ENCODE peak calls at places on chromosomes 5 and 9, in nine cellular contexts. P, F, C, L, I, N, X, Y and Q are unnamed samples.

GRCh38 chr5:168740821-168741213 is 161.6 kb upstream of the PANK3 start:
- DNase-seq in P (no peak), F (no peak), C (no peak), L (no peak), I (no peak), N (no peak), X (peak; percentile 35), Y (no peak), Q (no peak)

GRCh38 chr5:15254607-15255006 is 245.4 kb upstream of the FBXL7 start:
- DNase-seq in P (no peak), F (no peak), C (no peak), L (no peak), I (no peak), N (no peak), X (no peak), Y (no peak), Q (no peak)

GRCh38 chr5:140043508-140043872 is 391 bp upstream of the NRG2 start:
- DNase-seq in P (peak; percentile 82), F (peak; percentile 20), C (peak; percentile 62), L (no peak), I (peak; percentile 31), N (no peak), X (no peak), Y (no peak), Q (no peak)

GRCh38 chr5:138469540-138470321 is 4.5 kb downstream of the EGR1 start:
- DNase-seq in P (peak; percentile 39), F (no peak), C (no peak), L (no peak), I (peak; percentile 47), N (no peak), X (peak; percentile 39), Y (no peak), Q (no peak)

GRCh38 chr5:157198277-157199058 is 17.8 kb downstream of the ITK start:
- DNase-seq in P (no peak), F (no peak), C (no peak), L (no peak), I (no peak), N (no peak), X (no peak), Y (no peak), Q (no peak)

GRCh38 chr5:154683101-154683757 is 71.9 kb upstream of the LARP1 start:
- DNase-seq in P (no peak), F (no peak), C (no peak), L (no peak), I (no peak), N (no peak), X (no peak), Y (no peak), Q (no peak)

GRCh38 chr5:122705876-122706275 is 69.0 kb upstream of the SNX2 start:
- DNase-seq in P (no peak), F (no peak), C (no peak), L (no peak), I (no peak), N (no peak), X (no peak), Y (no peak), Q (no peak)

GRCh38 chr9:120729796-120730195 is 15.5 kb upstream of the MEGF9 start:
- DNase-seq in P (no peak), F (no peak), C (no peak), L (no peak), I (no peak), N (no peak), X (no peak), Y (no peak), Q (no peak)

GRCh38 chr5:171094356-171094755 is 214.7 kb upstream of the TLX3 start:
- DNase-seq in P (no peak), F (no peak), C (no peak), L (no peak), I (no peak), N (no peak), X (no peak), Y (no peak), Q (no peak)

GRCh38 chr5:79973511-79973910 is 17.6 kb downstream of the MTX3 start:
- DNase-seq in P (no peak), F (no peak), C (no peak), L (no peak), I (no peak), N (peak; percentile 23), X (no peak), Y (no peak), Q (no peak)

GRCh38 chr9:128484686-128485413 is 19.7 kb upstream of the GLE1 start:
- DNase-seq in P (no peak), F (no peak), C (no peak), L (no peak), I (no peak), N (no peak), X (no peak), Y (no peak), Q (no peak)
- H3K36me3 ChIP-seq in P (peaks cover 53% of the 10 kb centered on the region), F (peaks cover 86% of the 10 kb centered on the region), C (peaks cover 78% of the 10 kb centered on the region), L (peaks cover 33% of the 10 kb centered on the region), I (no peaks in the 10 kb centered on the region), N (no peaks in the 10 kb centered on the region), X (no peaks in the 10 kb centered on the region), Y (peaks cover 59% of the 10 kb centered on the region), Q (no peaks in the 10 kb centered on the region)

DNA sequence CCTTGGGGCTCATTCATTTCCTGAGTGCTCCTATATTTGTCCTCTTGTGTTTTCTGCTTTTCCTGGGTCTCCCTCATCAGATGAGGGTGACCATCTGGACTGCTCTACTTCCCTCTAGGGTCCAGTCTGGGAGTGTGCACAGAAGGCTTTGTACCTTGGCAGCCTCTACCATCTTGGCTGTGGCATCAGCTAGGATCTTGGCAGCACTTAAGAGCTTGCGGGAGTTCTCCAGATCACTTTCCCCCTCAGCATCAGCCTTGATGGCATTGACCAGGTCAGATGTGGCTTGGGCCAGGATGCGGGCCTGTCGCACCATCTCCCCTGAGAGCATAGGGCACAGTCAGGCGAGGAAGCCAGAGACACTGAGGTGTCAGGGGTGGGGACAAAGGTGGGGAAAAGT is 15.8 kb downstream of the TLN1 start:
- DNase-seq in P (no peak), F (no peak), C (no peak), L (no peak), I (no peak), N (no peak), X (no peak), Y (no peak), Q (no peak)
- TF ChIP-seq CTCF in P (no peak), F (no peak), C (no peak), L (no peak), I (no peak), N (no peak), X (peak; percentile 19), Y (peak; percentile 13), Q (no peak)

GRCh38 chr9:99828417-99829176 is 6.9 kb downstream of the NR4A3 start:
- DNase-seq in P (no peak), F (no peak), C (peak; percentile 65), L (no peak), I (no peak), N (no peak), X (no peak), Y (no peak), Q (no peak)
- H3K27me3 ChIP-seq in P (no peaks in the 10 kb centered on the region), F (peaks cover 57% of the 10 kb centered on the region), C (peaks cover 71% of the 10 kb centered on the region), L (peaks cover 7% of the 10 kb centered on the region), I (no peaks in the 10 kb centered on the region), N (no peaks in the 10 kb centered on the region), X (no peaks in the 10 kb centered on the region), Y (no peaks in the 10 kb centered on the region), Q (no peaks in the 10 kb centered on the region)

GRCh38 chr5:159531554-159532105 is 201.3 kb upstream of the IL12B start:
- DNase-seq in P (no peak), F (no peak), C (no peak), L (no peak), I (no peak), N (no peak), X (no peak), Y (no peak), Q (no peak)
- H3K36me3 ChIP-seq in P (no peaks in the 10 kb centered on the region), F (no peaks in the 10 kb centered on the region), C (no peaks in the 10 kb centered on the region), L (no peaks in the 10 kb centered on the region), I (no peaks in the 10 kb centered on the region), N (no peaks in the 10 kb centered on the region), X (no peaks in the 10 kb centered on the region), Y (no peaks in the 10 kb centered on the region), Q (no peaks in the 10 kb centered on the region)

DNA sequence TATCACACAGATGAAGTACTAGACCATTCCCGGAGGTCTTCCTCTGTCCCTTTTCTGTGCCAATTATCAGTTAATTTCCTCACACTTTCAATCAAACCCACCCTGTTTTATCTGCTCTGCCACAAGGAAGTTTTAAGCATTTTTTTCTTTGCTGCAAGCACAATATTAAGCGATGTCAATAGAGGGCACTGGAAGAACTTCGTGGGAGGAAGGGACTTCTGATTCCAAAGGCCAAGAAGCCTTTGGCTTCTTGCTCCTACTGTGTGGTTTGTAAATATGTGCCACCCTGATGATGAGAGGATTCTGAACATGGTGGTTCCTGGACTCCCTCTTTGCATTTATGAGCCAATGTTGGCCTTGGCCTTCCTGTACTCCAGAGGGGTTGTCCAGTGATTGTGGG is 1712.5 kb upstream of the C9orf72 start:
- DNase-seq in P (no peak), F (no peak), C (no peak), L (no peak), I (no peak), N (no peak), X (no peak), Y (no peak), Q (no peak)
- TF ChIP-seq CTCF in P (peak; percentile 50), F (no peak), C (no peak), L (no peak), I (no peak), N (no peak), X (no peak), Y (no peak), Q (no peak)

GRCh38 chr9:130329061-130329460 is 63.5 kb downstream of the HMCN2 start:
- DNase-seq in P (no peak), F (no peak), C (no peak), L (no peak), I (no peak), N (no peak), X (no peak), Y (no peak), Q (no peak)
- H3K27me3 ChIP-seq in P (peaks cover 12% of the 10 kb centered on the region), F (peaks cover 56% of the 10 kb centered on the region), C (peaks cover 37% of the 10 kb centered on the region), L (no peaks in the 10 kb centered on the region), I (peaks cover 17% of the 10 kb centered on the region), N (no peaks in the 10 kb centered on the region), X (peaks cover 28% of the 10 kb centered on the region), Y (peaks cover 9% of the 10 kb centered on the region), Q (peaks cover 3% of the 10 kb centered on the region)